ENCODE peak calls at places on chromosomes 4 and X, in four cellular contexts. One of them, this sample, is unnamed.
A peak's percentile ranks its signal among the peaks of the same experiment; 100 is the strongest.

GRCh38 chr4:4857001-4857808 is 2.3 kb upstream of the MSX1 start:
- DNase-seq in fibroblast of mammary gland: no peak
- DNase-seq in aorta: no peak
- DNase-seq in ovary: no peak
- DNase-seq in this sample: no peak

GRCh38 chr4:25843340-25844097 is 19.3 kb downstream of the SEL1L3 start:
- DNase-seq in fibroblast of mammary gland: no peak
- DNase-seq in aorta: no peak
- DNase-seq in ovary: no peak
- DNase-seq in this sample: peak; percentile 24

GRCh38 chr4:185134176-185134869 is 8.7 kb upstream of the SLC25A4 start:
- DNase-seq in fibroblast of mammary gland: peak; percentile 62
- DNase-seq in aorta: no peak
- DNase-seq in ovary: no peak
- DNase-seq in this sample: peak; percentile 72

GRCh38 chrX:10533686-10534365 is 86.6 kb downstream of the MID1 start:
- DNase-seq in fibroblast of mammary gland: no peak
- DNase-seq in aorta: no peak
- DNase-seq in ovary: no peak
- DNase-seq in this sample: no peak

GRCh38 chr4:7877131-7877530 is 62.5 kb downstream of the AFAP1 start:
- DNase-seq in fibroblast of mammary gland: no peak
- DNase-seq in aorta: no peak
- DNase-seq in ovary: no peak
- DNase-seq in this sample: no peak

GRCh38 chrX:9619581-9619980 is 146.1 kb downstream of the GPR143 start:
- DNase-seq in fibroblast of mammary gland: no peak
- DNase-seq in aorta: no peak
- DNase-seq in ovary: no peak
- DNase-seq in this sample: no peak

GRCh38 chr4:2923141-2923551 is 40.1 kb downstream of the NOP14 start:
- DNase-seq in fibroblast of mammary gland: no peak
- DNase-seq in aorta: no peak
- DNase-seq in ovary: no peak
- DNase-seq in this sample: peak; percentile 43

GRCh38 chr4:133982533-133983224 is 218.9 kb downstream of the PABPC4L start:
- DNase-seq in fibroblast of mammary gland: peak; percentile 18
- DNase-seq in aorta: no peak
- DNase-seq in ovary: no peak
- DNase-seq in this sample: no peak

GRCh38 chrX:34521563-34521962 is 135.5 kb downstream of the TMEM47 start:
- DNase-seq in fibroblast of mammary gland: peak; percentile 3
- DNase-seq in aorta: no peak
- DNase-seq in ovary: no peak
- DNase-seq in this sample: peak; percentile 25

GRCh38 chr4:913280-913618 is 18.9 kb downstream of the GAK start:
- DNase-seq in fibroblast of mammary gland: no peak
- DNase-seq in aorta: no peak
- DNase-seq in ovary: no peak
- DNase-seq in this sample: no peak

GRCh38 chrX:7233632-7234406 is 85.9 kb upstream of the PUDP start:
- DNase-seq in fibroblast of mammary gland: peak; percentile 6
- DNase-seq in aorta: no peak
- DNase-seq in ovary: no peak
- DNase-seq in this sample: peak; percentile 0

GRCh38 chr4:17092990-17093880 is 194.8 kb upstream of the LDB2 start:
- DNase-seq in fibroblast of mammary gland: no peak
- DNase-seq in aorta: no peak
- DNase-seq in ovary: no peak
- DNase-seq in this sample: no peak

GRCh38 chr4:96642486-96642885 is 802.6 kb downstream of the PDHA2 start:
- DNase-seq in fibroblast of mammary gland: no peak
- DNase-seq in aorta: no peak
- DNase-seq in ovary: no peak
- DNase-seq in this sample: no peak

GRCh38 chrX:13697440-13697839 is 8.5 kb downstream of the RAB9A start:
- DNase-seq in fibroblast of mammary gland: peak; percentile 25
- DNase-seq in aorta: no peak
- DNase-seq in ovary: no peak
- DNase-seq in this sample: no peak

GRCh38 chrX:68999351-68999750 is 165.9 kb downstream of the PJA1 start:
- DNase-seq in fibroblast of mammary gland: peak; percentile 45
- DNase-seq in aorta: no peak
- DNase-seq in ovary: no peak
- DNase-seq in this sample: peak; percentile 65

GRCh38 chr4:36310793-36311192 is 29.4 kb downstream of the DTHD1 start:
- DNase-seq in fibroblast of mammary gland: no peak
- DNase-seq in aorta: peak; percentile 61
- DNase-seq in ovary: no peak
- DNase-seq in this sample: no peak

GRCh38 chrX:22296871-22297270 is 24.2 kb downstream of the CBLL2 start:
- DNase-seq in fibroblast of mammary gland: peak; percentile 44
- DNase-seq in aorta: no peak
- DNase-seq in ovary: no peak
- DNase-seq in this sample: no peak

DNA sequence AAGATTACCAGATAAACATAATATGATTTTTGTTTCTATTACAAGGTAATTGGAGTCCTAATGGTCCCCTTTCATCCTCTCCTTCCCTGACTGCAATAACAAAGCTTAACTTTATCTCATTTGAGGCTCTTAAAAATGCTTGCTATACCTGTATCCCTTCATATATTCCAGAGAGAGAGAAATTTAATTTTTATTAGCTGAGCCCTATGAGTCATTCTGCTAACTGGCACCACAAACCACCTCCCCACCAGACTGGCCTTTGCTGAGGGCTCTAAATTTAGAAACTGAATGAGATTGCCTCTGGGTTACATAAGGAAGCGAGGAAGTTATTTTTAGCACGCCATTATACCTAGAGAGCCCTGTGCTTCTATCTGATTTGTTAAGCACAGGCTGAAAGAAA is 27.4 kb downstream of the CBLL2 start:
- DNase-seq in fibroblast of mammary gland: peak; percentile 51
- DNase-seq in aorta: no peak
- DNase-seq in ovary: no peak
- DNase-seq in this sample: peak; percentile 56
- H3K4me3 ChIP-seq in fibroblast of mammary gland: no peak overlapping the region
- H3K4me3 ChIP-seq in aorta: no peak overlapping the region
- H3K4me3 ChIP-seq in ovary: no peak overlapping the region
- H3K4me3 ChIP-seq in this sample: no peak overlapping the region

DNA sequence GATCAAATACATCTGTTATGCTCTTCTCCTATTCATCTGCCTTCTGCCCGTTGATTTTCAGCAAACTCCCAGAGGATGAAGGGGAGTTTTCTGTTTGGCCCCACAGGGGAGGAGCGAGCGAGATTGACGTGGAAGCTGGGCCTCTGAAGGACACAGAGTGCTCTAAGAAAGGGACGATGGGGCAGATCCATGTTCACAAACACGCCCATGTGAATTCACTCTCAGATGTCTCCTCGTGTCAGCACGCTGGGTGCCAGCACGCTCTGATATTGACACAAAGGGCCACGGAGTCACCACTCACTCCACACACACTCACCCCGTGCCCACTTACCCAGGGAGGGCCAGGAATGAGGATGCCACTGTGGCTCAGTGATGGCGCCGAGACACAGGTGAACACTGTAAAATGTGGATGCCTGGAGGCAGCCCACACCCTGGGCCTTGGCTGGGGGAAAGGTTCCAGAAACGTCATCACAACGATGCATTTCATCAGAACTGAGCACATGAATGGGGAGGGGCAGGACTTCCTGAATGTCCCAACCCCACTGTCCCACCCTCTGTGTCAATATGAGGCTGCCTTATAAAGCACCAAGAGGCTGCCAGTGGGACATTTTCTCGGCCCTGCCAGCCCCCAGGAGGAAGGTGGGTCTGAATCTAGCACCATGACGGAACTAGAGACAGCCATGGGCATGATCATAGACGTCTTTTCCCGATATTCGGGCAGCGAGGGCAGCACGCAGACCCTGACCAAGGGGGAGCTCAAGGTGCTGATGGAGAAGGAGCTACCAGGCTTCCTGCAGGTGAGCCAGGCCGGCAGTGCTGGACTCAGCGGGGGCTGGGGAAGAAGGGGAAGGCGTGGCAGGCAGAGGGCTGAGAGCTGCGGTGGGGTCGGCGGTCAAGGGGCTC is at the start of gene S100P:
- DNase-seq in fibroblast of mammary gland: no peak
- DNase-seq in aorta: no peak
- DNase-seq in ovary: peak; percentile 8
- DNase-seq in this sample: no peak
- H3K4me3 ChIP-seq in fibroblast of mammary gland: no peak within 1 kb of the TSS
- H3K4me3 ChIP-seq in aorta: no peak within 1 kb of the TSS
- H3K4me3 ChIP-seq in ovary: no peak within 1 kb of the TSS
- H3K4me3 ChIP-seq in this sample: no peak within 1 kb of the TSS

GRCh38 chrX:153477458-153477857 is 7.1 kb upstream of the HAUS7 start:
- DNase-seq in fibroblast of mammary gland: no peak
- DNase-seq in aorta: no peak
- DNase-seq in ovary: no peak
- DNase-seq in this sample: no peak

GRCh38 chrX:153482376-153483015 is 12.1 kb upstream of the HAUS7 start:
- DNase-seq in fibroblast of mammary gland: no peak
- DNase-seq in aorta: no peak
- DNase-seq in ovary: no peak
- DNase-seq in this sample: no peak

GRCh38 chrX:153477901-153478300 is 7.5 kb upstream of the HAUS7 start:
- DNase-seq in fibroblast of mammary gland: peak; percentile 54
- DNase-seq in aorta: no peak
- DNase-seq in ovary: no peak
- DNase-seq in this sample: no peak

GRCh38 chrX:153478746-153479145 is 8.4 kb upstream of the HAUS7 start:
- DNase-seq in fibroblast of mammary gland: no peak
- DNase-seq in aorta: no peak
- DNase-seq in ovary: no peak
- DNase-seq in this sample: no peak

GRCh38 chrX:153481043-153481442 is 10.7 kb upstream of the HAUS7 start:
- DNase-seq in fibroblast of mammary gland: no peak
- DNase-seq in aorta: no peak
- DNase-seq in ovary: no peak
- DNase-seq in this sample: no peak
- H3K4me3 ChIP-seq in fibroblast of mammary gland: no peak overlapping the region
- H3K4me3 ChIP-seq in aorta: no peak overlapping the region
- H3K4me3 ChIP-seq in ovary: no peak overlapping the region
- H3K4me3 ChIP-seq in this sample: no peak overlapping the region

GRCh38 chr4:174538876-174539250 is 16.6 kb upstream of the HPGD start:
- DNase-seq in fibroblast of mammary gland: no peak
- DNase-seq in aorta: no peak
- DNase-seq in ovary: no peak
- DNase-seq in this sample: no peak
- H3K4me3 ChIP-seq in fibroblast of mammary gland: no peak overlapping the region
- H3K4me3 ChIP-seq in aorta: no peak overlapping the region
- H3K4me3 ChIP-seq in ovary: no peak overlapping the region
- H3K4me3 ChIP-seq in this sample: no peak overlapping the region

GRCh38 chr4:158934996-158935669 is 166.3 kb downstream of the FNIP2 start:
- DNase-seq in fibroblast of mammary gland: peak; percentile 64
- DNase-seq in aorta: no peak
- DNase-seq in ovary: no peak
- DNase-seq in this sample: no peak

GRCh38 chr4:158930573-158930972 is 161.7 kb downstream of the FNIP2 start:
- DNase-seq in fibroblast of mammary gland: peak; percentile 19
- DNase-seq in aorta: no peak
- DNase-seq in ovary: no peak
- DNase-seq in this sample: no peak

GRCh38 chr4:158929939-158930344 is 161.1 kb downstream of the FNIP2 start:
- DNase-seq in fibroblast of mammary gland: no peak
- DNase-seq in aorta: no peak
- DNase-seq in ovary: no peak
- DNase-seq in this sample: no peak
- H3K4me3 ChIP-seq in fibroblast of mammary gland: no peak overlapping the region
- H3K4me3 ChIP-seq in aorta: no peak overlapping the region
- H3K4me3 ChIP-seq in ovary: no peak overlapping the region
- H3K4me3 ChIP-seq in this sample: no peak overlapping the region

DNA sequence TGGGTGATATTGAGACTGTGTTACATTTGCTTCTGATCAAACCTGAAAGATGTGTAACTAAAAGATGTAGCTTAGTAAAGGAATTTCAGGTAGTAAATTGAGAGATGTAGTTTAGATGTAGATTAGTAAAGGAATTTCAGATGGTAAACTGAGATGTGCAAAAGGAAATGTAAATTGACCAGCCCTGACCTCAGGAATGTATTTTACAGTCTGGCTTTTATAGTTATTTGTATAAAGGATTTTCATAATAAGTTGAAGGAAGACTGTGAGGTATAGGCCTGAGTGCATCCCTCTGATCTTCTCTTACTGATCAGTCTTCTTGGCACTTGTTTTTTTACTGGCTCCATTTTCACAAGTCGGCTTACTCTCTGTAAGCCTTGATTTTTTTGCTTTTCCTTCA is 3.2 kb downstream of the KLHL2 start:
- DNase-seq in fibroblast of mammary gland: no peak
- DNase-seq in aorta: no peak
- DNase-seq in ovary: no peak
- DNase-seq in this sample: no peak
- H3K4me3 ChIP-seq in fibroblast of mammary gland: no peak overlapping the region
- H3K4me3 ChIP-seq in aorta: no peak overlapping the region
- H3K4me3 ChIP-seq in ovary: no peak overlapping the region
- H3K4me3 ChIP-seq in this sample: no peak overlapping the region

This sample was measured in cardiac fibroblast.